ENCODE peak calls at places on chromosomes 2 and 18, in six cellular contexts. B is IMR-90, U is H1, T is trophoblast cell, M is neuronal stem cell, K is mesenchymal stem cell. Y is an unnamed sample.

GRCh38 chr2:98911376-98912154 is 24.5 kb downstream of the CRACDL start:
- DNase-seq in T (no peak), B (peak), K (no peak), M (no peak), U (peak), Y (no peak)

GRCh38 chr18:35949090-35949489 is 23.4 kb upstream of the RMP24 start:
- DNase-seq in U (no peak), K (no peak), T (peak), B (no peak), M (no peak), Y (no peak)

GRCh38 chr2:112690853-112691390 is 29.9 kb upstream of the NT5DC4 start:
- DNase-seq in M (no peak), U (peak), K (peak), T (peak), B (peak), Y (peak)

GRCh38 chr2:68653538-68653982 is 10.2 kb downstream of the PROKR1 start:
- DNase-seq in U (no peak), B (peak), T (no peak), K (peak), M (no peak), Y (peak)

GRCh38 chr2:16212321-16212720 is 272.0 kb downstream of the MYCN start:
- DNase-seq in T (no peak), K (no peak), B (no peak), M (no peak), U (no peak), Y (no peak)

GRCh38 chr2:130183500-130184373 is 1.7 kb downstream of the MZT2B start:
- DNase-seq in B (peak), T (no peak), K (peak), U (no peak), M (peak), Y (peak)

GRCh38 chr18:3391704-3392466 is 58.1 kb upstream of the TGIF1 start:
- DNase-seq in B (no peak), K (no peak), U (no peak), T (peak), M (no peak), Y (no peak)

GRCh38 chr2:1841461-1841860 is 97.1 kb upstream of the PXDN start:
- DNase-seq in B (no peak), U (no peak), T (no peak), M (no peak), K (no peak), Y (peak)

GRCh38 chr2:68423966-68424650 is 43.0 kb downstream of the FBXO48 start:
- DNase-seq in U (no peak), T (peak), B (no peak), M (no peak), K (no peak), Y (no peak)

GRCh38 chr2:229163893-229164292 is 107.2 kb downstream of the PID1 start:
- DNase-seq in T (no peak), B (no peak), M (no peak), U (no peak), K (no peak), Y (no peak)

GRCh38 chr2:188522517-188522916 is 230.8 kb downstream of the GULP1 start:
- DNase-seq in M (no peak), B (peak), K (no peak), U (no peak), T (no peak), Y (no peak)

GRCh38 chr2:128591022-128591840 is 272.6 kb upstream of the HS6ST1 start:
- DNase-seq in T (no peak), U (no peak), K (no peak), M (no peak), B (no peak), Y (no peak)

GRCh38 chr2:136242687-136243277 is 124.8 kb upstream of the CXCR4 start:
- DNase-seq in B (no peak), U (no peak), M (no peak), K (no peak), T (no peak), Y (no peak)

GRCh38 chr18:8706981-8707940 is 1.9 kb downstream of the MTCL1 start:
- DNase-seq in B (peak), K (peak), T (peak), U (peak), M (no peak), Y (peak)

GRCh38 chr2:27174638-27175037 is 25.8 kb downstream of the TCF23 start:
- DNase-seq in U (no peak), K (peak), M (no peak), B (no peak), T (no peak), Y (no peak)

GRCh38 chr2:62304429-62305417 is 108.8 kb downstream of the B3GNT2 start:
- DNase-seq in B (peak), T (peak), K (peak), M (no peak), U (no peak), Y (peak)

GRCh38 chr2:217433522-217433921 is 569.3 kb downstream of the TNS1 start:
- DNase-seq in T (no peak), U (no peak), B (peak), M (no peak), K (peak), Y (peak)

GRCh38 chr2:70553334-70553583 is 367 bp downstream of the TGFA start:
- DNase-seq in U (peak), M (no peak), T (peak), K (no peak), B (no peak), Y (peak)

GRCh38 chr18:26771524-26771923 is 94.0 kb downstream of the AQP4 start:
- DNase-seq in M (no peak), K (no peak), T (peak), B (no peak), U (no peak), Y (peak)

GRCh38 chr2:128276878-128277675 is 41.6 kb downstream of the HS6ST1 start:
- DNase-seq in K (no peak), U (no peak), M (no peak), T (no peak), B (no peak), Y (no peak)

GRCh38 chr2:241796209-241796608 is 12.8 kb upstream of the NEU4 start:
- DNase-seq in M (no peak), T (no peak), B (no peak), U (no peak), K (no peak), Y (no peak)

GRCh38 chr2:159613515-159614336 is 2.6 kb downstream of the BAZ2B start:
- DNase-seq in U (no peak), T (no peak), K (peak), M (no peak), B (peak), Y (no peak)

GRCh38 chr2:55123851-55124269 is 73.6 kb upstream of the RTN4 start:
- DNase-seq in B (no peak), M (peak), U (no peak), T (no peak), K (no peak), Y (no peak)

GRCh38 chr18:70148539-70148938 is 56.9 kb downstream of the RTTN start:
- DNase-seq in T (no peak), K (no peak), B (no peak), M (no peak), U (no peak), Y (no peak)

GRCh38 chr2:3222636-3223035 is 155.0 kb downstream of the EIPR1 start:
- DNase-seq in U (no peak), T (no peak), M (no peak), K (no peak), B (no peak), Y (peak)

GRCh38 chr2:148237911-148238310 is 217.0 kb downstream of the MBD5 start:
- DNase-seq in K (no peak), U (no peak), B (no peak), T (no peak), M (no peak), Y (no peak)

GRCh38 chr2:234251326-234252271 is 201.1 kb downstream of the SPP2 start:
- DNase-seq in T (no peak), U (no peak), K (peak), M (no peak), B (peak), Y (no peak)

GRCh38 chr18:11807233-11807632 is 44.0 kb upstream of the CHMP1B start:
- DNase-seq in U (no peak), K (no peak), M (no peak), T (peak), B (peak), Y (no peak)

GRCh38 chr2:98606431-98606830 is 1.9 kb downstream of the COA5 start:
- DNase-seq in B (no peak), M (no peak), K (no peak), T (no peak), U (no peak), Y (no peak)

GRCh38 chr18:57352761-57353136 is 392 bp downstream of the ST8SIA3 start:
- DNase-seq in T (no peak), M (peak), K (no peak), B (no peak), U (peak), Y (peak)
- H3K4me3 ChIP-seq in T (no peak), M (peak), K (no peak), B (no peak), U (peak), Y (peak)

GRCh38 chr2:101001713-101002561 is at the start of gene RPL31:
- DNase-seq in T (peak), M (peak), B (peak), U (peak), K (peak), Y (peak)
- H2BK5ac ChIP-seq in T (peak), M (peak), B (peak), U (peak), K (peak), Y (peak)

GRCh38 chr2:25249785-25250184 is 81.4 kb upstream of the POMC start:
- DNase-seq in K (no peak), T (no peak), U (no peak), M (no peak), B (no peak), Y (no peak)

GRCh38 chr2:25251032-25251460 is 82.7 kb upstream of the POMC start:
- DNase-seq in B (no peak), K (no peak), U (no peak), M (peak), T (no peak), Y (no peak)

GRCh38 chr2:25252291-25253152 is 84.1 kb upstream of the POMC start:
- DNase-seq in U (peak), K (peak), T (peak), B (peak), M (peak), Y (peak)

GRCh38 chr2:25251461-25252273 is 83.3 kb upstream of the POMC start:
- DNase-seq in B (peak), U (peak), T (peak), M (peak), K (peak), Y (peak)

GRCh38 chr2:25250331-25251031 is 82.1 kb upstream of the POMC start:
- DNase-seq in U (no peak), B (peak), K (peak), T (peak), M (no peak), Y (peak)
- H3K9ac ChIP-seq in U (peak), B (no peak), K (no peak), T (peak), M (peak), Y (peak)

GRCh38 chr2:197498627-197498936 is 1.1 kb downstream of the HSPD1 start:
- DNase-seq in B (no peak), U (no peak), M (no peak), T (no peak), K (no peak), Y (no peak)

GRCh38 chr2:197497301-197497700 is 2.3 kb downstream of the HSPD1 start:
- DNase-seq in B (no peak), M (no peak), U (no peak), T (peak), K (no peak), Y (no peak)

GRCh38 chr2:197498937-197499593 is 575 bp downstream of the HSPD1 start:
- DNase-seq in B (peak), K (peak), T (peak), U (peak), M (peak), Y (peak)

GRCh38 chr2:197495433-197496134 is 4.1 kb downstream of the HSPD1 start:
- DNase-seq in T (no peak), U (no peak), B (no peak), K (no peak), M (no peak), Y (no peak)

DNA sequence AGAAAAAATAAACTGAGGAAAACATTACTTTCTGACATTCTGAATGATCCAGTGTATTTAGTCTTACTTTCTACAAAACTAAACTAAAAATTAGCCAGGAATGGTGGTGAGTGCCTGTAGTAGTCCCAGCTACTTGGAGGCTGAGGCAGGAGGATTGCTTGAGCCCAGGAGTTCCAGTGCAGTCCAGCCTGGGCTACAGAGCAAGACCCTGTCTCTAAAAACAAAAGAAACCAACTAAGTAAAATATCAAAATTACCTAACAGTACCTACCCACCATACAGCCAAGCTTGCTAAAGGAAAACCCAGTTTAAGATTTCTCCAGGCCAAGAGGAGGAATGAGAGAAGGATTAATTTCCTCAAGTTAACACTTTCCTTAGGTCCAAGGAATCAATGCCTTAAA is 2.9 kb downstream of the HSPD1 start:
- DNase-seq in T (no peak), B (no peak), U (no peak), M (no peak), K (no peak), Y (no peak)
- H3K4me3 ChIP-seq in T (no peak), B (no peak), U (peak), M (peak), K (no peak), Y (peak)

GRCh38 chr2:5725794-5726463 is 33.7 kb downstream of the SOX11 start:
- DNase-seq in K (peak), U (peak), B (no peak), M (peak), T (no peak), Y (peak)
- H2BK5ac ChIP-seq in K (no peak), U (peak), B (no peak), M (no peak), T (no peak), Y (no peak)

DNA sequence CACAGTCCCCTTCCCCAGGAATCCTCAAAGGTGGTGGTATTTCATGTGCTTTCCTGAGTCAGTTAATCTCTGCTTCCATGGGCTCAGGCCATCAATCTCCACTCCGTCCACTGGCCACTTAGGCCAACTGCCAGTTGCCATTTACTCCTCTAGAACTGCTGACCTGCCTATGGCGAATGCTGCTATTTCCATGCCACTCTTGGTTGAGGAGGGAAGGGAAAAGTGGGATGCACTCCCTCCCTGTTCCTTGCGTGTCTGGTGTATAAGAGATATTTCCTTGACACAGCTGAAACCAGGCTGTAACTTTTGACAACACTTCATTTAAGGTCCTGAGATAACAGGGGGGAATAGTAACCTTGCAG is 261.5 kb downstream of the MREG start:
- DNase-seq in B (no peak), K (no peak), T (no peak), M (no peak), U (no peak), Y (no peak)
- H3K9ac ChIP-seq in B (no peak), K (peak), T (no peak), M (no peak), U (no peak), Y (no peak)

GRCh38 chr2:117815946-117816345 is 1.5 kb downstream of the DDX18 start:
- DNase-seq in U (no peak), T (no peak), K (peak), B (peak), M (no peak), Y (no peak)
- H3K4me3 ChIP-seq in U (peak), T (no peak), K (no peak), B (no peak), M (peak), Y (no peak)

DNA sequence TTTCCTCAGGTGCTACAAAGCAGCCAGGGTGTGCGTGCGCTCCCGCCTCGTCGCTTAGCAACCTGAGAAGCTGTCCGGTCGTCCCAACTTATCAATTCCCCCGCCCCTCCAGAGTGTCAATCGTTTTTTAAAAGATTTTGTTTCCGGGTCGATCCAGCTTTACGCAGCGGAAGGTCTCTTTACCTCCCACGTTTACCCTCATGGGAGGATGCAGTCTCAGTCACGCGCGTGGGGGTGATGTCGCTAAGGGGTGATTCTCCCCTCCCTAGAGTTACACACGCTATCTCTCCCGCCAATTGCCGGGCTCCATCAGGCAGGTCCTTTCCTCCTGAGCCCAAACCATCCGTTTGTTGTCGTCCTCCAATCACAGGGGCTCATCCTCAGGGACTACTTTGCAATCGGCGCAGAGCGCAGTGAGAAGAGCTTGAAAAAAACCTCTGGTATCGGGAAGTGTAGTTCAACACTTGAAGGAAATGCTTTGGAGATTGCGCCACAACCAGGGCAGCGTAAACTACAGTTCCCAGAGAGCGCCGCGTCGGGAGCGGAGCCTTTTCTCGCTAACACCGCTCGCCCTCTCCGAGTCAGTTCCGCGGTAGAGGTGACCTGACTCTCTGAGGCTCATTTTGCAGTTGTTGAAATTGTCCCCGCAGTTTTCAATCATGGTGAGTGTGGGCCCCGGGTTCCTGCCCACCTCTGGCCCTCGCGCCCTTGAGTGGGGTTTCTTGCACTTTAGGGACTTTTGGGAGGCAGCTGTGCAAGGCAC is at the start of the genes MDH1 and WDPCP:
- DNase-seq in T (peak), U (peak), K (peak), B (peak), M (peak), Y (peak)
- H2BK5ac ChIP-seq in T (peak), U (peak), K (peak), B (peak), M (no peak), Y (peak)

DNA sequence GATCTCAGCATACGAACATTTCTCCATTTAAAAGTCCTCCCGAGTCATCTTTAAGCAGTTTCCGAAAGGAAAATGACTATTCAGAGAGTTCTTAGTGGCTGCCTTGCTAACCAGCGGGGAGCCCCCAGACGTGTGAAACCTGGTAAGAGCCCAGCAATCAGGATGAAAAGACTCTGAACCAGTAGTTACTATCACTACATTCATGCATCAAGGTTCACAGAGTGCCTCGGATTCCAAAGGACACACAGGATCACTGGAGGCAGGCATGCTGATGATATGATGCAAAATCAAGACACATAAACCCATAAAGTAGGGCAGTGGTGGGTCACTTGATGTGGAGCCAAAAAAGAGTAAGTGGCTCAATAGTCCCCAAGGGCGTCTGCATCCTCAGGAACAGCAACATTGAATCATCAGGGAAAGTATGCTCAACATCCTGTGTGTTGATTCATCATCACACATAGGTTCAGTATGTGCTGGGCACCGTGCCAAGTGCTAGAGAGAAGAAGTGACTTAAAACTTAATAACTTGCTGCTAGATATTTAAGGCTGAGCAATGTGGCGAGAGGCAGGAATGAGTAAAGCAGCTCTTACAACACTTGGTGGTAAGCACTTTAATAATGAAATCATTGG is 4.4 kb downstream of the CCL20 start:
- DNase-seq in B (peak), K (peak), T (peak), U (no peak), M (no peak), Y (peak)
- H3K9ac ChIP-seq in B (peak), K (peak), T (no peak), U (no peak), M (no peak), Y (no peak)

GRCh38 chr2:239223330-239224248 is 177.2 kb downstream of the HDAC4 start:
- DNase-seq in K (no peak), B (peak), U (no peak), T (no peak), M (no peak), Y (no peak)
- H3K4me3 ChIP-seq in K (no peak), B (no peak), U (no peak), T (no peak), M (no peak), Y (no peak)